ENCODE peak calls at places on chromosomes 4 and X, in four cellular contexts. One of them, this sample, is unnamed.

GRCh38 chrX:109967151-109967550 is 35.8 kb upstream of the TMEM164 start:
- DNase-seq in psoas muscle: no peak
- DNase-seq in A549: no peak
- DNase-seq in GM06990: no peak
- DNase-seq in this sample: no peak

GRCh38 chr4:109801895-109802319 is at the start of gene CFI:
- DNase-seq in psoas muscle: no peak
- DNase-seq in A549: no peak
- DNase-seq in GM06990: no peak
- DNase-seq in this sample: peak

GRCh38 chrX:74923942-74924448 is 1.3 kb downstream of the NEXMIF start:
- DNase-seq in A549: no peak
- DNase-seq in GM06990: peak
- DNase-seq in psoas muscle: no peak
- DNase-seq in this sample: no peak

GRCh38 chr4:131119661-131120060 is 2023.7 kb downstream of the C4orf33 start:
- DNase-seq in A549: no peak
- DNase-seq in GM06990: no peak
- DNase-seq in psoas muscle: no peak
- DNase-seq in this sample: no peak

GRCh38 chr4:5322321-5322720 is 271.0 kb downstream of the STK32B start:
- DNase-seq in GM06990: no peak
- DNase-seq in A549: no peak
- DNase-seq in psoas muscle: no peak
- DNase-seq in this sample: no peak

GRCh38 chrX:66684196-66684595 is 45.3 kb upstream of the EDA2R start:
- DNase-seq in psoas muscle: no peak
- DNase-seq in A549: no peak
- DNase-seq in GM06990: no peak
- DNase-seq in this sample: no peak

GRCh38 chrX:31832263-31832662 is 760.4 kb upstream of the FTHL17 start:
- DNase-seq in GM06990: no peak
- DNase-seq in A549: no peak
- DNase-seq in psoas muscle: no peak
- DNase-seq in this sample: no peak

GRCh38 chrX:9577555-9577954 is 112.7 kb downstream of the TBL1X start:
- DNase-seq in GM06990: no peak
- DNase-seq in A549: no peak
- DNase-seq in psoas muscle: no peak
- DNase-seq in this sample: no peak

GRCh38 chrX:69424910-69425309 is 79.2 kb upstream of the NALF2 start:
- DNase-seq in A549: no peak
- DNase-seq in GM06990: no peak
- DNase-seq in psoas muscle: no peak
- DNase-seq in this sample: no peak

GRCh38 chr4:54661156-54661555 is 3.4 kb downstream of the KIT start:
- DNase-seq in psoas muscle: no peak
- DNase-seq in A549: no peak
- DNase-seq in GM06990: no peak
- DNase-seq in this sample: no peak

GRCh38 chr4:100738388-100739165 is 220.8 kb upstream of the EMCN start:
- DNase-seq in A549: peak
- DNase-seq in psoas muscle: no peak
- DNase-seq in GM06990: peak
- DNase-seq in this sample: peak

GRCh38 chr4:80202784-80203553 is 5.7 kb downstream of the PRDM8 start:
- DNase-seq in GM06990: peak
- DNase-seq in A549: peak
- DNase-seq in psoas muscle: no peak
- DNase-seq in this sample: no peak

GRCh38 chr4:141771889-141772830 is 135.8 kb downstream of the IL15 start:
- DNase-seq in psoas muscle: no peak
- DNase-seq in GM06990: peak
- DNase-seq in A549: peak
- DNase-seq in this sample: no peak

GRCh38 chrX:13747836-13748235 is 13.3 kb downstream of the OFD1 start:
- DNase-seq in A549: peak
- DNase-seq in GM06990: no peak
- DNase-seq in psoas muscle: no peak
- DNase-seq in this sample: peak

GRCh38 chrX:15515931-15516330 is 15.3 kb downstream of the BMX start:
- DNase-seq in A549: no peak
- DNase-seq in GM06990: no peak
- DNase-seq in psoas muscle: no peak
- DNase-seq in this sample: no peak

GRCh38 chr4:140092094-140092820 is 61.7 kb downstream of the MAML3 start:
- DNase-seq in psoas muscle: no peak
- DNase-seq in A549: peak
- DNase-seq in GM06990: no peak
- DNase-seq in this sample: no peak

GRCh38 chr4:156824451-156825060 is 147.0 kb downstream of the PDGFC start:
- DNase-seq in A549: no peak
- DNase-seq in GM06990: no peak
- DNase-seq in psoas muscle: no peak
- DNase-seq in this sample: no peak

GRCh38 chr4:66639361-66639760 is 905.9 kb downstream of the CENPC start:
- DNase-seq in psoas muscle: no peak
- DNase-seq in A549: no peak
- DNase-seq in GM06990: no peak
- DNase-seq in this sample: peak

GRCh38 chr4:10534820-10535219 is 77.6 kb upstream of the ZNF518B start:
- DNase-seq in psoas muscle: no peak
- DNase-seq in A549: no peak
- DNase-seq in GM06990: peak
- DNase-seq in this sample: no peak

GRCh38 chrX:24996096-24996709 is 19.6 kb downstream of the ARX start:
- DNase-seq in A549: no peak
- DNase-seq in GM06990: no peak
- DNase-seq in psoas muscle: no peak
- DNase-seq in this sample: no peak

GRCh38 chr4:13430834-13431568 is 53.1 kb downstream of the RAB28 start:
- DNase-seq in psoas muscle: no peak
- DNase-seq in A549: no peak
- DNase-seq in GM06990: no peak
- DNase-seq in this sample: no peak
- TF ChIP-seq CTCF in psoas muscle: no peak
- TF ChIP-seq CTCF in A549: no peak
- TF ChIP-seq CTCF in GM06990: peak
- TF ChIP-seq CTCF in this sample: peak

GRCh38 chrX:853304-853703 is 222.7 kb downstream of the SHOX start:
- DNase-seq in A549: no peak
- DNase-seq in GM06990: no peak
- DNase-seq in psoas muscle: no peak
- DNase-seq in this sample: no peak

GRCh38 chrX:859329-859728 is 228.7 kb downstream of the SHOX start:
- DNase-seq in GM06990: no peak
- DNase-seq in psoas muscle: no peak
- DNase-seq in A549: no peak
- DNase-seq in this sample: no peak

GRCh38 chrX:858542-859078 is 228.0 kb downstream of the SHOX start:
- DNase-seq in GM06990: no peak
- DNase-seq in A549: no peak
- DNase-seq in psoas muscle: no peak
- DNase-seq in this sample: no peak

GRCh38 chrX:861335-861890 is 230.8 kb downstream of the SHOX start:
- DNase-seq in GM06990: no peak
- DNase-seq in psoas muscle: no peak
- DNase-seq in A549: no peak
- DNase-seq in this sample: no peak

DNA sequence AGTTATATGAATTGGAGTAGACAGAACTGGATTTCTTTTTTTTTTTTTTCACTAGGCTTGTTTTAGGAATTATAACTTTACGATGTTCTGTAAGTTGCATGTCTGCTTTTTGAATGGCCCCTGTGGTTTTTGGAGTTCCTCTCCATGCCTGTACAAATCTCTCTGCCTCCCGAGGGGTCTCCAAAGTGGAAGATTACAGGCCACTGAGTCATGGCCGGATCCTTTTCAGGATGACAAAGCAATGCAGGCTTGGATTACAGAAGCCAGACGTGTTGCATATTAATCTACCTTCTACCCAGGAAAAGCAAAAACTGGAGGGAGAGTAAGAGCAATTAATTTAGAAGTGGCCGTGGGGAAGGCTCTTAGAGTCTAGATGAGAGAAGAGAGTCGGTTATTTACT is 226.3 kb downstream of the SHOX start:
- DNase-seq in A549: no peak
- DNase-seq in psoas muscle: no peak
- DNase-seq in GM06990: no peak
- DNase-seq in this sample: no peak
- H3K4me3 ChIP-seq in A549: peak
- H3K4me3 ChIP-seq in psoas muscle: no peak
- H3K4me3 ChIP-seq in GM06990: no peak
- H3K4me3 ChIP-seq in this sample: no peak

DNA sequence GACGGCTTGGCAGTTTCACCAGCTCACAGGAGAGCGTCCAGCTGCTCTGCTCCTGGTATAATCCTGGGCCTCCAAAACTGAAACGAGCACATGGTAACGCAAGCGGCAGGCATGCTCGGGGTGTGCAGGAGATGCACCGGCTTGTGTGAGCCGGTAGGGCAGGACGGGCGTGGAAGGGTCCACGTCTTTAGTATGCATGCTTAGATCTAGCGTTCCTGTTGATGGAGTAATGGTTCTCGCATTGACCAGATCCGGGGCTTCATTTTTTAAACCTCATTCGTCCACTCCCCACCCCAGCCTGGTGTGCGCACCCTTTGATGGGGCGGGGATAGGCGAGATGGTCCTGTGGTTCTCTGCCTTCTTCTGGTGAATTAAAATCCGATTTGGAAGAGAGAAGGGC is 39.7 kb downstream of the FAM149A start:
- DNase-seq in psoas muscle: no peak
- DNase-seq in GM06990: no peak
- DNase-seq in A549: peak
- DNase-seq in this sample: peak
- TF ChIP-seq CTCF in psoas muscle: peak
- TF ChIP-seq CTCF in GM06990: no peak
- TF ChIP-seq CTCF in A549: no peak
- TF ChIP-seq CTCF in this sample: peak

GRCh38 chr4:40179360-40179759 is 17.5 kb upstream of the RHOH start:
- DNase-seq in A549: no peak
- DNase-seq in GM06990: no peak
- DNase-seq in psoas muscle: no peak
- DNase-seq in this sample: no peak

GRCh38 chr4:40180356-40180755 is 16.5 kb upstream of the RHOH start:
- DNase-seq in psoas muscle: no peak
- DNase-seq in A549: peak
- DNase-seq in GM06990: no peak
- DNase-seq in this sample: peak

GRCh38 chr4:40177591-40177990 is 19.2 kb upstream of the RHOH start:
- DNase-seq in GM06990: no peak
- DNase-seq in A549: no peak
- DNase-seq in psoas muscle: no peak
- DNase-seq in this sample: no peak

GRCh38 chr4:40176602-40177001 is 20.2 kb upstream of the RHOH start:
- DNase-seq in psoas muscle: no peak
- DNase-seq in A549: no peak
- DNase-seq in GM06990: no peak
- DNase-seq in this sample: no peak

GRCh38 chr4:40178672-40179071 is 18.2 kb upstream of the RHOH start:
- DNase-seq in A549: no peak
- DNase-seq in psoas muscle: no peak
- DNase-seq in GM06990: no peak
- DNase-seq in this sample: no peak
- H3K4me3 ChIP-seq in A549: no peak
- H3K4me3 ChIP-seq in psoas muscle: no peak
- H3K4me3 ChIP-seq in GM06990: no peak
- H3K4me3 ChIP-seq in this sample: no peak

DNA sequence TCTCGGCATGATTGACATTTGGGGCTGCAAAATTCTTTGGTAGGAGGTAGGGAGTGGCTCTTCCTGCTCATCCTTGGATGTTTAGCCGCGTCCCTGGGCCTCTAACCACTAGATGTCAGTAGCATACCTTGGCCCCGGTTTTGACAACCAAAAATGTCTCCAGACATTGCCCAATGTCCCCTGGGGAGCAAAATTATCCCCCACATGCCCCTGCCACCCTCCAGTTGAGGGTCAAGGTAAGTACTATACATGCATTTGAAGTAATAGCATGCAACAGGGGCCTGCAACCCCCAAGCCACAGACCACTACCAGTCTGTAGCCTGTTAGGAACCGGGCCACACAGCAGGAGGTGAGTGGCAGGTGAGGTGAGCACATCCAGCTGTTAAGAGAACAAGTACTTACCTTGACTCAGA is 17.6 kb upstream of the KIAA1210 start:
- DNase-seq in A549: peak
- DNase-seq in psoas muscle: no peak
- DNase-seq in GM06990: no peak
- DNase-seq in this sample: no peak
- TF ChIP-seq CTCF in A549: peak
- TF ChIP-seq CTCF in psoas muscle: no peak
- TF ChIP-seq CTCF in GM06990: peak
- TF ChIP-seq CTCF in this sample: peak

GRCh38 chrX:96410927-96411326 is 273.7 kb upstream of the DIAPH2 start:
- DNase-seq in psoas muscle: no peak
- DNase-seq in GM06990: no peak
- DNase-seq in A549: no peak
- DNase-seq in this sample: no peak

GRCh38 chrX:96407981-96408380 is 276.7 kb upstream of the DIAPH2 start:
- DNase-seq in GM06990: no peak
- DNase-seq in psoas muscle: no peak
- DNase-seq in A549: peak
- DNase-seq in this sample: no peak

GRCh38 chrX:96405842-96406241 is 278.8 kb upstream of the DIAPH2 start:
- DNase-seq in GM06990: no peak
- DNase-seq in A549: no peak
- DNase-seq in psoas muscle: no peak
- DNase-seq in this sample: no peak

GRCh38 chrX:96407501-96407900 is 277.1 kb upstream of the DIAPH2 start:
- DNase-seq in psoas muscle: no peak
- DNase-seq in GM06990: no peak
- DNase-seq in A549: peak
- DNase-seq in this sample: peak

DNA sequence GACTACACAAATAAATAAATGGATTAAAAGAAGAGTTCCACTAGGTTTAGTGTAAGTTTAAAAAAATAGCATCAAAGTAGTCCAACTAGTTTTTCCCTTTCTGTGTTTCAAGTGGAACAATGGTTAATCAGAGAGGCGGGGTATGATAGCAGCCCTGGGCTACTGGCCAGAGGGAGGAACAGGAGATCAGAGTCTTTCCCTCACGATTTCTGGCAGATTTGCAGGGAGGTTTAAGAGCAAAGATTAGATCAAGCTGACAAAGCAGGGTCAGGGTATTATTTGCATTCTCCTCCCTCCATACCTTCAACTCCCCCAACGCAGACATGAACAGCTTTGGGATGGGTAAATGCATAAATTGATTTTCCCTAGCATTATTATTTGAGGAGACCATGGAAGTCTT is 277.6 kb upstream of the DIAPH2 start:
- DNase-seq in psoas muscle: peak
- DNase-seq in GM06990: no peak
- DNase-seq in A549: peak
- DNase-seq in this sample: no peak
- H3K4me3 ChIP-seq in psoas muscle: no peak
- H3K4me3 ChIP-seq in GM06990: no peak
- H3K4me3 ChIP-seq in A549: peak
- H3K4me3 ChIP-seq in this sample: no peak

This sample was measured in astrocyte of the cerebellum.